ENCODE peak calls at places on chromosomes 3 and 15, in four cellular contexts. One of them, this sample, is unnamed.
A peak's percentile ranks its signal among the peaks of the same experiment; 100 is the strongest.

GRCh38 chr3:167978071-167978470 is 117.7 kb downstream of the GOLIM4 start:
- DNase-seq in K562: peak; percentile 23
- DNase-seq in GM12878: no peak
- DNase-seq in IMR-90: no peak
- DNase-seq in this sample: no peak

GRCh38 chr15:95129589-95129988 is 898.2 kb downstream of the MCTP2 start:
- DNase-seq in K562: no peak
- DNase-seq in GM12878: no peak
- DNase-seq in IMR-90: peak; percentile 67
- DNase-seq in this sample: no peak

GRCh38 chr3:113428581-113428980 is 12.7 kb downstream of the CFAP44 start:
- DNase-seq in K562: no peak
- DNase-seq in GM12878: no peak
- DNase-seq in IMR-90: peak; percentile 8
- DNase-seq in this sample: no peak

GRCh38 chr3:38574411-38575278 is 74.8 kb downstream of the SCN5A start:
- DNase-seq in K562: no peak
- DNase-seq in GM12878: no peak
- DNase-seq in IMR-90: peak; percentile 10
- DNase-seq in this sample: no peak

GRCh38 chr15:59292393-59292792 is 80.3 kb downstream of the MYO1E start:
- DNase-seq in K562: no peak
- DNase-seq in GM12878: no peak
- DNase-seq in IMR-90: peak; percentile 51
- DNase-seq in this sample: no peak

GRCh38 chr3:76859596-76859995 is 180.3 kb upstream of the ROBO2 start:
- DNase-seq in K562: no peak
- DNase-seq in GM12878: no peak
- DNase-seq in IMR-90: peak; percentile 26
- DNase-seq in this sample: no peak

GRCh38 chr3:177357352-177358084 is 160.2 kb upstream of the TBL1XR1 start:
- DNase-seq in K562: peak; percentile 84
- DNase-seq in GM12878: no peak
- DNase-seq in IMR-90: peak; percentile 89
- DNase-seq in this sample: peak; percentile 63

GRCh38 chr3:133895208-133896001 is at the start of gene RAB6B:
- DNase-seq in K562: peak; percentile 80
- DNase-seq in GM12878: no peak
- DNase-seq in IMR-90: peak; percentile 20
- DNase-seq in this sample: no peak

GRCh38 chr3:122760457-122761271 is 33.0 kb downstream of the HSPBAP1 start:
- DNase-seq in K562: no peak
- DNase-seq in GM12878: no peak
- DNase-seq in IMR-90: no peak
- DNase-seq in this sample: no peak

GRCh38 chr3:76198086-76198485 is 412.7 kb upstream of the ZNF717 start:
- DNase-seq in K562: no peak
- DNase-seq in GM12878: no peak
- DNase-seq in IMR-90: no peak
- DNase-seq in this sample: no peak

GRCh38 chr3:116064646-116065045 is 380.6 kb downstream of the LSAMP start:
- DNase-seq in K562: no peak
- DNase-seq in GM12878: no peak
- DNase-seq in IMR-90: peak; percentile 60
- DNase-seq in this sample: no peak

GRCh38 chr3:56836276-56837163 is 34.8 kb upstream of the ARHGEF3 start:
- DNase-seq in K562: no peak
- DNase-seq in GM12878: no peak
- DNase-seq in IMR-90: no peak
- DNase-seq in this sample: no peak

GRCh38 chr3:147934316-147935188 is 525.4 kb downstream of the ZIC1 start:
- DNase-seq in K562: no peak
- DNase-seq in GM12878: no peak
- DNase-seq in IMR-90: no peak
- DNase-seq in this sample: no peak

GRCh38 chr3:136699271-136699828 is 52.8 kb downstream of the STAG1 start:
- DNase-seq in K562: no peak
- DNase-seq in GM12878: no peak
- DNase-seq in IMR-90: no peak
- DNase-seq in this sample: no peak

GRCh38 chr3:130442284-130442683 is 74.7 kb upstream of the COL6A6 start:
- DNase-seq in K562: no peak
- DNase-seq in GM12878: no peak
- DNase-seq in IMR-90: no peak
- DNase-seq in this sample: no peak

GRCh38 chr3:54309601-54310000 is 187.2 kb downstream of the CACNA2D3 start:
- DNase-seq in K562: no peak
- DNase-seq in GM12878: no peak
- DNase-seq in IMR-90: no peak
- DNase-seq in this sample: no peak

GRCh38 chr15:81924667-81925183 is 121.1 kb downstream of the MEX3B start:
- DNase-seq in K562: no peak
- DNase-seq in GM12878: no peak
- DNase-seq in IMR-90: no peak
- DNase-seq in this sample: no peak

GRCh38 chr3:5194801-5195509 is 7.4 kb downstream of the EDEM1 start:
- DNase-seq in K562: peak; percentile 45
- DNase-seq in GM12878: no peak
- DNase-seq in IMR-90: peak; percentile 91
- DNase-seq in this sample: peak; percentile 70

GRCh38 chr15:93664180-93664951 is 567.0 kb upstream of the MCTP2 start:
- DNase-seq in K562: no peak
- DNase-seq in GM12878: no peak
- DNase-seq in IMR-90: no peak
- DNase-seq in this sample: no peak

GRCh38 chr3:7709383-7710082 is 792.1 kb upstream of the LMCD1 start:
- DNase-seq in K562: no peak
- DNase-seq in GM12878: no peak
- DNase-seq in IMR-90: no peak
- DNase-seq in this sample: no peak

DNA sequence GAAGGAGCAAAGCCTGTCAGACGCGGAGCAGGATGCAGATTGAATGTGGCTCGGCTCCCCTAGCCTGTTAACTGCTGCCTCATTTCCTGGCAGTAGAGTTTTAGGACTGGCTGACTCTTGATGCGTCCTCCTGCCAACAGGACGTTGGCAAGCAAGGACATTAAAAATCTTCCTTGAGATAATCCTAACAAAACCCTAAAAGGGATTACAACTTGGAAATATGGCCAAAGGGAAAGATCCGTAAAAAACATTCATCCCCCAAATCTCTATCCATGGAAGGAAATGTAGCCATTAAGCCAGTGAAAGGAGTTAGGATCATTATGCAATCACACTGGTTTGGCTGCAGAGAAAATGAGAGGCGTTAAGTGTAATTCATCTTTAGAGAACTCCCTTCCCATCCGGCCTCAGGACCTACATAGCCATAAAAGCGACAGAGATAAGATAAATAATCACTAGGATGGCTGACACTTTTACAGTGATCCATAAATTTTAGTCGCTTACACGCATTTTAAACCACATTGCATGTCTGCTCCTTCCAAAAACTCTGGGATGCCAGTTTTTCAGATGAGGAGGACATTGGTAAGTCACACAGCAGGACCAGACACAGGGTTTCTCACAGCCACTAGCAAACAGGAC is 44.5 kb upstream of the C3orf80 start:
- DNase-seq in K562: no peak
- DNase-seq in GM12878: no peak
- DNase-seq in IMR-90: no peak
- DNase-seq in this sample: no peak
- H3K4me3 ChIP-seq in K562: no peak overlapping the region
- H3K4me3 ChIP-seq in GM12878: no peak overlapping the region
- H3K4me3 ChIP-seq in IMR-90: no peak overlapping the region
- H3K4me3 ChIP-seq in this sample: no peak overlapping the region

DNA sequence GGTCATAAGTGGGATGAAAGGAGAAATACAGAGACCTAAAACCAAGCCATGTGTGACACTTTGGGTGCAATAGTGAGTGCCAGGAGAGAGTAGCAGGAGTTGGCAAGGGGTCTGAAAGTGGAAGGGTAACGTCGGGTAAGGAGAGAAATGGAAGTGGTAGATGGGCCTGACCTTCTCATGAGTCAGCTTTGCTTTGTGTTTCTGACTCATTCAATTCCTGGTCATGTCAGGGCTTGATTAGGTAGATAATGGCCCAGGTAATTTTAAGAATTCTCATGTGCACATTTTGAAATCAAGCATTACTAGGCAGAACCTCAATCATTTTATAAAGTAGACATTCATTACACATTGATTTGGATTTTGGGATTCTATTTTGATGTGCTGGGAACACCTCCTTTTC is 262.5 kb downstream of the SOX2 start:
- DNase-seq in K562: no peak
- DNase-seq in GM12878: no peak
- DNase-seq in IMR-90: no peak
- DNase-seq in this sample: no peak
- TF ChIP-seq ELK1 in K562: no peak
- TF ChIP-seq ELK1 in GM12878: no peak
- TF ChIP-seq ELK1 in IMR-90: no peak
- TF ChIP-seq ELK1 in this sample: no peak

DNA sequence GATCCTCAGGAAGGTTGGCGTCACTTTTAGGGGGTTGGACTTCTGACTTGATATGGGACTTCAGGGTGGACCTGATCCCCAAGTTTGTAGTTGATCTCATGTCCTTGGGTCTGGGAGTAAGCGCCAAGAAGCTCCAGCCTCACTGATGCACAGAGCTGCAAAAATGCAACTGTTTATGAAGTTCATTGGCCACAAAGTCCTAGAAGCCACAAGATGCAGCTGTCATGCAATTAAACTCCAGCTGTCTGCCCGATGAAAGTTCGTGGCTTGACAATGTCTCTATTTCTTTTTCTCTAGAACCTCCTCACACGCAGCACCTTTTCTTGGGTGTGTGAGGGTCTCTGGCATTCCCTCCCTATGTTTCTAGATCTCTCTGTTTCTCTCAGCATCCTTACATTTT is 9.2 kb upstream of the ACAN start:
- DNase-seq in K562: no peak
- DNase-seq in GM12878: no peak
- DNase-seq in IMR-90: no peak
- DNase-seq in this sample: no peak
- TF ChIP-seq USF2 in K562: no peak
- TF ChIP-seq USF2 in GM12878: no peak
- TF ChIP-seq USF2 in IMR-90: no peak
- TF ChIP-seq USF2 in this sample: no peak

GRCh38 chr3:111929484-111929883 is 49.3 kb upstream of the ABHD10 start:
- DNase-seq in K562: no peak
- DNase-seq in GM12878: no peak
- DNase-seq in IMR-90: no peak
- DNase-seq in this sample: no peak

GRCh38 chr3:111936967-111937366 is 41.9 kb upstream of the ABHD10 start:
- DNase-seq in K562: no peak
- DNase-seq in GM12878: no peak
- DNase-seq in IMR-90: peak; percentile 50
- DNase-seq in this sample: no peak

GRCh38 chr3:111936191-111936841 is 42.5 kb upstream of the ABHD10 start:
- DNase-seq in K562: no peak
- DNase-seq in GM12878: no peak
- DNase-seq in IMR-90: peak; percentile 84
- DNase-seq in this sample: peak; percentile 40

GRCh38 chr3:111928613-111929012 is 50.2 kb upstream of the ABHD10 start:
- DNase-seq in K562: no peak
- DNase-seq in GM12878: no peak
- DNase-seq in IMR-90: no peak
- DNase-seq in this sample: no peak

GRCh38 chr3:111932962-111933361 is 45.9 kb upstream of the ABHD10 start:
- DNase-seq in K562: no peak
- DNase-seq in GM12878: no peak
- DNase-seq in IMR-90: no peak
- DNase-seq in this sample: no peak
- H3K4me3 ChIP-seq in K562: no peak overlapping the region
- H3K4me3 ChIP-seq in GM12878: no peak overlapping the region
- H3K4me3 ChIP-seq in IMR-90: no peak overlapping the region
- H3K4me3 ChIP-seq in this sample: no peak overlapping the region

DNA sequence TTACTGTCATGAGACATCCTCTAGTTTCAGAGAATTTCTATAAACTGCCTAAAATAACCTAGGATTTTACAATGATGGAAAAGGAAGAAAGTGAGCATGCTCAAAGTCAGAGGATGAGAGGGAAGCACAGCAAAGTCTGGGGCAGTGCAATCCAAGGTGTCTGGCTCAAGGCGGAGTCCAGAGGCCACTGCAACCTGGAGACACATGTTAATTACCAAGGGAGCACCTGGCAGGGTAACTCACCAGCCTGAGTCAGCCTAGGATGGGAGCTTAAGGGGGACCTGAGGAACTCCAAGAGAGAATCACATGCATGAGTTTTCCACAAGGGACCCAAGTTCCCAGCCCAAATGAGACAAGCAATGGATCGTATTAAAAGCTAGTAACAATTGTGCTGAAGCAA is 49.8 kb downstream of the PLD1 start:
- DNase-seq in K562: no peak
- DNase-seq in GM12878: no peak
- DNase-seq in IMR-90: no peak
- DNase-seq in this sample: no peak
- TF ChIP-seq ELK1 in K562: no peak
- TF ChIP-seq ELK1 in GM12878: no peak
- TF ChIP-seq ELK1 in IMR-90: no peak
- TF ChIP-seq ELK1 in this sample: no peak

GRCh38 chr15:85151861-85152260 is 170.2 kb downstream of the PDE8A start:
- DNase-seq in K562: no peak
- DNase-seq in GM12878: no peak
- DNase-seq in IMR-90: peak; percentile 22
- DNase-seq in this sample: no peak
- TF ChIP-seq USF2 in K562: no peak
- TF ChIP-seq USF2 in GM12878: no peak
- TF ChIP-seq USF2 in IMR-90: no peak
- TF ChIP-seq USF2 in this sample: no peak

GRCh38 chr15:46555547-46555946 is 920.7 kb downstream of the SQOR start:
- DNase-seq in K562: no peak
- DNase-seq in GM12878: no peak
- DNase-seq in IMR-90: no peak
- DNase-seq in this sample: no peak

DNA sequence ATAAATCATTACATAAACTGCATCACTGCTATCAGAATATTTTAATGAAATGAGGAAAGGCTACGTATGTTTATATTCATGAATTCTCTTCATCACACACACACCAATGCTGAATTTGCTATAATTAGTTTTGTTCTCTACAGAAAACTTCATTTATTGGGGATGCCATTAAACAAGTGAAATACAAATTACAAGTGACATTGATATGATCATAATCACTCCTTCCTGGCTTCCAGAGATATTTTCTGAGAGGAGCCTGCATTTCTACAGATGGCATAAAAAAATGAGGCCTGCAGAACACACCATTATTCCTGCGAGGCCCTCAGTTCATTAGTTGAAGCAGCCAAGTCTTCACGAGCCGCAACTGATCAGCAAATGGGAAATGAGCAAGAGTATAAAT is 921.7 kb downstream of the SQOR start:
- DNase-seq in K562: no peak
- DNase-seq in GM12878: no peak
- DNase-seq in IMR-90: no peak
- DNase-seq in this sample: no peak
- H3K4me3 ChIP-seq in K562: no peak overlapping the region
- H3K4me3 ChIP-seq in GM12878: no peak overlapping the region
- H3K4me3 ChIP-seq in IMR-90: no peak overlapping the region
- H3K4me3 ChIP-seq in this sample: no peak overlapping the region

GRCh38 chr15:44219073-44219472 is 24.0 kb upstream of the FRMD5 start:
- DNase-seq in K562: no peak
- DNase-seq in GM12878: no peak
- DNase-seq in IMR-90: no peak
- DNase-seq in this sample: no peak

GRCh38 chr15:44216958-44217357 is 21.9 kb upstream of the FRMD5 start:
- DNase-seq in K562: no peak
- DNase-seq in GM12878: no peak
- DNase-seq in IMR-90: no peak
- DNase-seq in this sample: no peak

GRCh38 chr15:44215594-44215993 is 20.5 kb upstream of the FRMD5 start:
- DNase-seq in K562: no peak
- DNase-seq in GM12878: no peak
- DNase-seq in IMR-90: peak; percentile 90
- DNase-seq in this sample: peak; percentile 24
- TF ChIP-seq ELK1 in K562: no peak
- TF ChIP-seq ELK1 in GM12878: no peak
- TF ChIP-seq ELK1 in IMR-90: no peak
- TF ChIP-seq ELK1 in this sample: no peak